ENCODE peak calls at places on chromosomes 2 and 18, in four cellular contexts. N, H, R and O are unnamed samples. For H3K4me1, the result is how much of the 10 kb centered on the place peaks cover.

GRCh38 chr2:54531558-54531957 is 75.4 kb downstream of the SPTBN1 start:
- DNase-seq in N (peak), R (no peak), H (no peak), O (no peak)

GRCh38 chr2:64932327-64933216 is 56.6 kb upstream of the SLC1A4 start:
- DNase-seq in N (no peak), R (no peak), H (no peak), O (no peak)

GRCh38 chr2:119326938-119327337 is 39.7 kb downstream of the C2orf76 start:
- DNase-seq in N (no peak), H (no peak), R (no peak), O (no peak)

GRCh38 chr18:7596133-7596532 is 29.0 kb downstream of the PTPRM start:
- DNase-seq in H (no peak), N (no peak), R (no peak), O (no peak)

GRCh38 chr2:24015562-24016375 is 5.9 kb downstream of the MFSD2B start:
- DNase-seq in R (no peak), N (peak), H (no peak), O (no peak)

GRCh38 chr18:10417679-10418078 is 36.8 kb upstream of the APCDD1 start:
- DNase-seq in H (no peak), N (no peak), R (no peak), O (no peak)

GRCh38 chr18:58402951-58403702 is 225.8 kb downstream of the ALPK2 start:
- DNase-seq in N (no peak), R (no peak), H (peak), O (peak)

GRCh38 chr2:15170068-15170775 is 390.9 kb downstream of the NBAS start:
- DNase-seq in N (no peak), R (no peak), H (no peak), O (no peak)

GRCh38 chr2:169476459-169476858 is 2.8 kb upstream of the BBS5 start:
- DNase-seq in R (no peak), H (no peak), N (peak), O (no peak)

GRCh38 chr18:48218285-48219022 is 190.7 kb downstream of the ZBTB7C start:
- DNase-seq in R (no peak), N (no peak), H (no peak), O (no peak)

GRCh38 chr2:181784556-181784955 is 104.2 kb upstream of the NEUROD1 start:
- DNase-seq in H (no peak), R (no peak), N (peak), O (no peak)

GRCh38 chr2:108288534-108289106 is at the start of gene SULT1C2:
- DNase-seq in N (peak), H (no peak), R (no peak), O (no peak)

GRCh38 chr2:53234548-53234903 is 533.1 kb upstream of the CHAC2 start:
- DNase-seq in N (no peak), R (no peak), H (no peak), O (no peak)

GRCh38 chr18:8744656-8745055 is 39.3 kb downstream of the MTCL1 start:
- DNase-seq in R (no peak), H (no peak), N (no peak), O (no peak)

GRCh38 chr2:154963509-154963908 is 265.0 kb downstream of the KCNJ3 start:
- DNase-seq in H (no peak), R (no peak), N (no peak), O (no peak)

GRCh38 chr2:193580176-193580950 is 1385.6 kb upstream of the TMEFF2 start:
- DNase-seq in H (no peak), R (no peak), N (no peak), O (no peak)

GRCh38 chr2:193584522-193584938 is 1389.8 kb upstream of the TMEFF2 start:
- DNase-seq in H (peak), R (no peak), N (peak), O (no peak)

GRCh38 chr2:193581807-193582206 is 1387.1 kb upstream of the TMEFF2 start:
- DNase-seq in H (no peak), N (no peak), R (no peak), O (no peak)

DNA sequence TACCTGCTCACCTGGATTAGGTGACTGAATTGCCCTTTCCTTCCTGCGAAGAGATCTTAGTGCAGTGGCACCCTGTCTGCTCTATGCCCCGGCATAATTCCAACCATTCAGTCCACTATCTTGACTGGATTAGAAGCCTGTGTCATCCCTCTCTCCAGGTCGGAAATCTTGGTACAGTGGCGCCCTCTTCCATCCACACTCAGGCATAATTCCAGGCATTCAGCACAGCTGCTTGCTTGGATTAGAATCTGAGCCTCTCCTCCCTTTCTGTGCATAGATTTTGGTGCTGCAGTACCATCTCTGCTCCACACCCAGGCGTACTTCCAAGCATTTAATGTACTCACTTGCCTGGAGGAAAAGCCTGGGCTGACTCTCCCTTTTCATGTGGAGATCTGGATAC is 1389.3 kb upstream of the TMEFF2 start:
- DNase-seq in R (no peak), H (peak), N (peak), O (no peak)
- TF ChIP-seq CTCF in R (no peak), H (peak), N (no peak), O (no peak)

DNA sequence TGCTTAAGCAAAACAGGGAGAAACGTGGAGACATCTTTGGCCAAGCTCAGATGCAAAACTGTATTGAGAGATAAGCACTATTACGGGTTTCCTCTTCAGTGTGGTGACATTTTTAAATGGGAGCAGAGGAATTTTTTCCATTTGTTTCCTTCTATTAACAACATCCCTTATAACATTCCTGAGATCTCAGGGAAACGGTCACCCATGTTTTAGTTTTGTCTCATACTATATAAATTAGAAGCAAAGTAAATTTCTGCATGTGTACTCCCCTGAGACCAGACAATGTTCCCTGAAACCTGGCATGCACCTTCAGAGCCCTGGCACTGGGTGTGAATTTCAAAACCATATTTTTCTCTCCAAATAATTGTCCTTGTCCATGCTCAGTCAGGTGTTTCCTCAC is 57.6 kb upstream of the RNF152 start:
- DNase-seq in R (no peak), H (no peak), N (no peak), O (no peak)
- H3K4me1 ChIP-seq in R (under half), H (under half), N (under half), O (under half)

DNA sequence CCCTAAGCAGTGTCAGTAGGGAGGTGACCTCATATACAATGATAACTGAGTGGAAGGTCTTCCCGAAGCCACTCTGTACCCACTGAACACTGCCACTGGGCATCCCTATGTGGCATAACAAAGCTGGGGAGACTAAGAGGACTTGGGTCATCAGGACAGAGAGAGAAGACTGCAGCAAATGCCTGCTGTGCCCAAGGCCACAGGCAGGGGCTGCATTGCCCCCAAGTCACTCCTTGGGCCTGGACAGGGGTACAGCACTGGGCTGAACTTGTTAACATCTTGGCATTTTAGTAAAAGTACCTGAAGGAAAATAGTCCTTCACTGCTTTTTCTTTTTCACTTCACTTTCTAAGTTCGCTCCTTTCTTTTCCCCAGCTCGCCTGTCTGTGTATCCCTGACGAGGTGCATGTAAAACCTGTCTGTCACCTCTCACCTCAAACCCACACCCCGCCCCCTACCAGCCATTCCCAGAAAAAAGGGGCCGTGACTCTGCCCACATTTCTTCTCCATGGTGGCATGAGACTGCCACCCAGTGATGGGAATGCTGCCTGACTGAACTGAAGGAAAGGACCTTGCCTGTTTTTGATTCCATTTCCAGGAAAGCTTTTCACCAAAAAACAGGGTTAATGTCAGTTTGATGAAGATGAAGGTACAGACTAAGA is 62.9 kb downstream of the MTHFD2 start:
- DNase-seq in R (no peak), H (no peak), N (peak), O (no peak)
- TF ChIP-seq CTCF in R (no peak), H (peak), N (peak), O (no peak)

DNA sequence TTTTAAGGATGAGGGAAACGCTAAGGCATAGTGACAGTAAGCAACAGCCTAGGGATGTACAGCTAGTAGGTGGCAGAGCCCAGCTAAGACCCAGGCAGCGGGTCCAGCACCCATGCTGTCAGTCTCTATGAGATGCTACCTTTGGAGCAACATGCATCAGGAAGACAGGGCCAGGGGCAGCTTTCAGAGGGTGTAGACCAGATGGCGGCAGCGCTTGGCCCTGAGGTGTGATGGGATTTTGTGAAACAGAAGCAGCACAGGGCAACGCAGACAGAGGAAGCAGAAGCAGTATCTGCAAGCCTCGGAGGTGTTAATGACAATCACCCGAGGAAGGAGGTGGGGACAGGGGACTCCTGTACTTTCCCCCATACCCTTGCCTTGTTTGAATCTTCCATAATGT is 43.2 kb downstream of the SDC1 start:
- DNase-seq in R (no peak), H (peak), N (no peak), O (no peak)
- H3K4me1 ChIP-seq in R (under half), H (under half), N (half or more), O (half or more)

GRCh38 chr2:215698566-215698965 is 262.7 kb upstream of the FN1 start:
- DNase-seq in N (no peak), R (no peak), H (no peak), O (no peak)
- TF ChIP-seq CTCF in N (no peak), R (no peak), H (no peak), O (no peak)

DNA sequence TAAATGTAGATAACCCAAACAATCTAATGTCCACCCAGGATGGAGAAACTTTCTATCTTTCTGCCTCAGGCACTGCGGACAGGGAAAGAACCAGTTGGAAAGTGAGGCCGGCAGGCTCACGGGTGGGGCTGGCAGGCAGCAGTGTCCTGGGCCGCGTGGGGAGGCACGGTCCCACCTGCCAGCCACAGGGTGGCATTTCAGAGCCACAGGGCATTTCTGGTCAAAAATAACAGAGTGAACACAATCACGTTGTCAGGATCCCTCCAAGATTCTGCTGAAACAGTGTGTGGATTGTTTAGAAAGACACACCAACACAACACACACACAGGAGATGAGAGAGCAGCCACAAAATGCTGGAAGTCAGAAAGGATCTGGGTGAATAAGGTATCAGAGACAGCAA is 174.1 kb downstream of the HDAC4 start:
- DNase-seq in H (peak), N (no peak), R (peak), O (no peak)
- H3K4me1 ChIP-seq in H (under half), N (under half), R (under half), O (half or more)

DNA sequence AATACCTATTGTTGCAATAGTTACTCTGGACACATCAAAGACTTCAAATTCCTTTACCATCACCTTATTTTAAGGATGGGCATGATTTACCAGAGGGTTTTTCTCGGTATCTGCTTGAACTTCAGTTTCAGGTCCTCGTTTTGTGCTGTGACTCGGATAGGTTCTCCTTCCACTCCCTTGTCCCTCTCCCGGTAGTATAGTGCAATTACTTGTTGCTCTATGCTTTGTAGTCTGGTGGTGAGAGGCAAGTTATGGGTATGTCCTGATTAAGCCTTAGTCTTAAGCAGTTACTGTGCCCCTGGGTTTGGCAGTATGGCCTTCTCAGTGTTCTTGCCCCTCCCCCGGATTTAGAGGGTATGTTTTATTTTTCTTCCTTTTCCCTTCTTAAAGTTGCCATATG is 96.6 kb downstream of the RHBDD1 start:
- DNase-seq in N (no peak), R (no peak), H (no peak), O (no peak)
- TF ChIP-seq CTCF in N (no peak), R (no peak), H (no peak), O (no peak)

GRCh38 chr2:67214585-67215184 is 182.4 kb upstream of the ETAA1 start:
- DNase-seq in R (no peak), H (no peak), N (no peak), O (no peak)

GRCh38 chr2:67213677-67214402 is 183.3 kb upstream of the ETAA1 start:
- DNase-seq in R (no peak), N (no peak), H (no peak), O (peak)

GRCh38 chr2:67215214-67215613 is 181.9 kb upstream of the ETAA1 start:
- DNase-seq in N (peak), H (peak), R (peak), O (peak)

GRCh38 chr2:67215636-67216035 is 181.5 kb upstream of the ETAA1 start:
- DNase-seq in H (no peak), R (no peak), N (no peak), O (no peak)

GRCh38 chr2:67213270-67213670 is 183.9 kb upstream of the ETAA1 start:
- DNase-seq in R (no peak), N (no peak), H (no peak), O (no peak)
- H3K4me1 ChIP-seq in R (under half), N (under half), H (under half), O (under half)